ENCODE peak calls at places on chromosomes 6 and 20, in eight cellular contexts. K, O, Z, I, L, T, N and P are unnamed samples.

GRCh38 chr6:146543940-146544661 is 468 bp downstream of the RAB32 start:
- DNase-seq in K (no peak), O (peak; percentile 60), Z (peak; percentile 49), I (peak; percentile 2), L (peak; percentile 32), T (no peak), N (peak; percentile 54), P (peak; percentile 34)

GRCh38 chr6:164401871-164402270 is 907.5 kb downstream of the C6orf118 start:
- DNase-seq in K (no peak), O (no peak), Z (no peak), I (no peak), L (no peak), T (no peak), N (no peak), P (no peak)

GRCh38 chr20:62052842-62053464 is 12.7 kb downstream of the TAF4 start:
- DNase-seq in K (no peak), O (no peak), Z (no peak), I (no peak), L (no peak), T (no peak), N (no peak), P (no peak)

GRCh38 chr6:2861071-2861821 is 19.6 kb upstream of the SERPINB1 start:
- DNase-seq in K (no peak), O (no peak), Z (no peak), I (no peak), L (no peak), T (no peak), N (no peak), P (no peak)

GRCh38 chr20:31830406-31830981 is 11.3 kb downstream of the MYLK2 start:
- DNase-seq in K (no peak), O (peak; percentile 39), Z (no peak), I (no peak), L (no peak), T (no peak), N (no peak), P (no peak)

GRCh38 chr20:50646483-50646996 is 44.8 kb downstream of the RIPOR3 start:
- DNase-seq in K (no peak), O (no peak), Z (peak; percentile 92), I (no peak), L (no peak), T (peak; percentile 89), N (peak; percentile 50), P (no peak)

GRCh38 chr20:37461376-37461775 is 59.7 kb upstream of the NNAT start:
- DNase-seq in K (no peak), O (no peak), Z (no peak), I (no peak), L (no peak), T (no peak), N (no peak), P (no peak)

GRCh38 chr6:157075549-157076426 is 247.5 kb downstream of the TMEM242 start:
- DNase-seq in K (no peak), O (no peak), Z (peak; percentile 76), I (no peak), L (no peak), T (no peak), N (no peak), P (no peak)

GRCh38 chr6:24929255-24929654 is 6.5 kb downstream of the RIPOR2 start:
- DNase-seq in K (no peak), O (no peak), Z (no peak), I (no peak), L (no peak), T (no peak), N (no peak), P (no peak)

GRCh38 chr20:64063389-64064144 is 569 bp downstream of the TCEA2 start:
- DNase-seq in K (no peak), O (no peak), Z (no peak), I (no peak), L (no peak), T (no peak), N (no peak), P (peak; percentile 67)

GRCh38 chr6:24699521-24700359 is 19.2 kb downstream of the C6orf62 start:
- DNase-seq in K (no peak), O (no peak), Z (peak; percentile 40), I (no peak), L (no peak), T (no peak), N (no peak), P (no peak)

DNA sequence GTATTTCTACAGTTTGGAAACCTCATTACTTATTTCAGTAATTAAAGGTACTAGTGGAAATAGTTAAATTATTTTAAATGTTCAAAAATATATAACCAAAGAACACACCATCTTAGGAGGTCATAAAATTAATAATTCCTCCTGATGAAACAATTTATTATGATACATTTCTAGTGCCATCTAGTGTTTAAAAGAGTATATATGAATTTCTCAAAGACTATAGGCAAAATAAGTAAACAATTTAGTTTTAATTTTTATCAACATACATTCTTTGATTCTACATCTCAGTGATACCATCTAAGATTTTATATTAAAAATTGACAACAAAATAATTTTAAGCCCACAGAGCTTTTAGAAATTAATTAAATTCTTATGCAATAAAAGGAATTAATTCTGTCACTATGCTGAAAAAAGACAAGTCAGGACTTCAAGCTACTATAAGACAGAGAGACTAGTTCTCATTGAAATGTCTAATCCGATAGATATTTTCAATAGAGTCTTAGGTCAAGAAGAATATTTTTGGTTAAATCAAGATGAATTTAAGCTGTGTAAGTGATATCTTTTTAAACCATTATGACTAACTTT is 107.8 kb upstream of the RNF217 start:
- DNase-seq in K (no peak), O (no peak), Z (no peak), I (no peak), L (no peak), T (no peak), N (no peak), P (no peak)
- TF ChIP-seq CTCF in K (no peak), O (peak; percentile 28), Z (peak; percentile 25), I (no peak), L (peak; percentile 68), T (peak; percentile 9), N (peak; percentile 21), P (peak; percentile 25)

GRCh38 chr6:36078159-36078558 is 50.6 kb downstream of the MAPK14 start:
- DNase-seq in K (no peak), O (no peak), Z (no peak), I (no peak), L (no peak), T (no peak), N (no peak), P (no peak)

GRCh38 chr6:36079596-36079995 is 50.7 kb upstream of the MAPK13 start:
- DNase-seq in K (no peak), O (no peak), Z (no peak), I (no peak), L (no peak), T (no peak), N (no peak), P (no peak)

GRCh38 chr6:36073587-36073986 is 46.0 kb downstream of the MAPK14 start:
- DNase-seq in K (no peak), O (no peak), Z (no peak), I (no peak), L (no peak), T (no peak), N (no peak), P (no peak)

GRCh38 chr6:36076178-36077088 is 48.8 kb downstream of the MAPK14 start:
- DNase-seq in K (no peak), O (no peak), Z (no peak), I (no peak), L (no peak), T (no peak), N (no peak), P (no peak)

DNA sequence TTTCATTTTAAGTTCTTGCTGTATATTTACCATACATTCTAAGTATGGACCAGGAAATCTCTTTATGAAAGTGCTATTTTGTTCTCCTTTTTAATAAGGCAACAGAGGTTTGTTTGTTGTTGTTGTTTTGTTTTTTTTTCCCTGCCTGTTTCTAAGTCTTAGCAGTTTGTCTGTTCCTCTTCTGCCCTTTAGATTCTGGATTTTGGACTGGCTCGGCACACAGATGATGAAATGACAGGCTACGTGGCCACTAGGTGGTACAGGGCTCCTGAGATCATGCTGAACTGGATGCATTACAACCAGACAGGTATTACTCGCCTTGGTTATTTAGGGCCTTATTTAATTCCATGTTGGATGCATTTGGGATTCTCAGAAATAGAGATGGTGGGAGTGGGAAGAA is 48.0 kb downstream of the MAPK14 start:
- DNase-seq in K (no peak), O (no peak), Z (no peak), I (no peak), L (no peak), T (no peak), N (peak; percentile 13), P (no peak)
- TF ChIP-seq CTCF in K (peak; percentile 39), O (no peak), Z (no peak), I (no peak), L (peak; percentile 47), T (no peak), N (peak; percentile 14), P (no peak)

GRCh38 chr6:36701401-36701991 is 3.9 kb downstream of the RAB44 start:
- DNase-seq in K (no peak), O (peak; percentile 11), Z (no peak), I (no peak), L (no peak), T (no peak), N (no peak), P (no peak)
- TF ChIP-seq CTCF in K (no peak), O (no peak), Z (no peak), I (no peak), L (no peak), T (no peak), N (peak; percentile 14), P (no peak)

GRCh38 chr20:34709044-34709835 is 5.1 kb downstream of the TP53INP2 start:
- DNase-seq in K (peak; percentile 57), O (peak; percentile 89), Z (peak; percentile 75), I (peak; percentile 56), L (peak; percentile 91), T (peak; percentile 52), N (peak; percentile 86), P (peak; percentile 88)

GRCh38 chr20:34710568-34710839 is 6.4 kb downstream of the TP53INP2 start:
- DNase-seq in K (no peak), O (no peak), Z (no peak), I (no peak), L (no peak), T (no peak), N (no peak), P (no peak)

GRCh38 chr20:34710861-34711574 is 6.9 kb downstream of the TP53INP2 start:
- DNase-seq in K (no peak), O (no peak), Z (no peak), I (no peak), L (no peak), T (no peak), N (no peak), P (no peak)

GRCh38 chr20:34708621-34709043 is 4.5 kb downstream of the TP53INP2 start:
- DNase-seq in K (peak; percentile 28), O (peak; percentile 74), Z (peak; percentile 45), I (no peak), L (peak; percentile 57), T (no peak), N (peak; percentile 67), P (peak; percentile 62)

DNA sequence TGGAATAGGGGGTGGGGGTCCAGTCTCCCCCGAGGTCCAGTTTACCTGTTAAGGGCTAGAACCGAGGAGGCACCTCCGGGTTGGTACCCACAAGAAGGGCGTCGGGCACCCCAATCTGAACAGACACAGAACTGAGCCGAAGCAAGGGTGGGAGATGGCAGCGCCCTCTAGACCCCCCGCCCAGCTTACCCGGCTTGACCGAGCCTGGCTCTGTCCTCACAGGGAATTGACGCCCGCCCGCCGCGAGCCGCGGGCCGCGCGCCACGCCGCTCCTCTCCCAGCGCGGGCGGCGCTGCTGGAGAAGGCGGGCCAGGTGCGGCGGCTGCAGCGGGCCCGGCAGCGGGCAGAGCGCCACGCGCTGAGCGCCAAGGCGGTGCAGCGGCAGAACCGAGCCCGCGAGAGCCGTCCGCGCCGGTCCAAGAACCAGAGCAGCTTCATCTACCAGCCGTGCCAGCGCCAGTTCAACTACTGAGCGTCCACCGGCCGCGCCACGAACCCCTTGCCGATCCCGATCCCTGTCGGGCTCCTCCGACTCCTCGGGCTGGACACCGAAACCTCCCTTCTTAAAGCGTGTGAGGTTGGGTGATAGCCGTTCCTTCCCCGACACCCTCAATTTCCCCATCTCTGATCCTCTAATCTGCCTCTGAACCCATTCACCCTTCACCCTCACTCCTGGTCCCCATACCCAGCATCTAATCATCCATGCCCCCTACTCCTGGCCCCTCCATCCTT is 5.9 kb downstream of the TP53INP2 start:
- DNase-seq in K (no peak), O (peak; percentile 85), Z (peak; percentile 53), I (no peak), L (peak; percentile 36), T (peak; percentile 16), N (no peak), P (peak; percentile 79)
- TF ChIP-seq CTCF in K (no peak), O (no peak), Z (peak; percentile 12), I (no peak), L (peak; percentile 56), T (peak; percentile 42), N (peak; percentile 78), P (no peak)